ENCODE peak calls at places on chromosomes 1 and 21, in eight cellular contexts. S is effector CD4-positive, alpha-beta T cell; P is GM10248; Z is HT-29; H is AML-193; G is activated CD8-positive, alpha-beta memory T cell treated with anti-CD3 and anti-CD28 coated beads for 1 hour; Q is lower lobe of right lung; R is dorsolateral prefrontal cortex. D is an unnamed sample.

GRCh38 chr1:33348676-33349080 is 27.8 kb upstream of the A3GALT2 start:
- DNase-seq in S (no peak), P (no peak), Z (peak), H (no peak), G (no peak), Q (no peak), R (no peak), D (no peak)

GRCh38 chr1:20233394-20233793 is 47.1 kb upstream of the PLA2G2C start:
- DNase-seq in S (no peak), P (peak), Z (peak), H (peak), G (no peak), Q (no peak), R (no peak), D (no peak)

GRCh38 chr1:22741118-22741517 is 30.5 kb downstream of the EPHB2 start:
- DNase-seq in S (no peak), P (no peak), Z (no peak), H (no peak), G (no peak), Q (no peak), R (no peak), D (no peak)

GRCh38 chr1:109299087-109299983 is 7.5 kb downstream of the MYBPHL start:
- DNase-seq in S (no peak), P (no peak), Z (peak), H (no peak), G (no peak), Q (no peak), R (peak), D (no peak)

GRCh38 chr1:44802306-44803061 is 2.3 kb downstream of the PLK3 start:
- DNase-seq in S (no peak), P (no peak), Z (peak), H (no peak), G (no peak), Q (peak), R (no peak), D (no peak)

GRCh38 chr1:170410391-170411146 is 121.4 kb upstream of the GORAB start:
- DNase-seq in S (no peak), P (no peak), Z (no peak), H (no peak), G (no peak), Q (no peak), R (no peak), D (no peak)

GRCh38 chr1:27752372-27752771 is 20.6 kb upstream of the STX12 start:
- DNase-seq in S (no peak), P (no peak), Z (no peak), H (no peak), G (no peak), Q (no peak), R (no peak), D (no peak)

GRCh38 chr21:41776778-41777177 is 9.9 kb upstream of the RIPK4 start:
- DNase-seq in S (no peak), P (no peak), Z (no peak), H (no peak), G (no peak), Q (no peak), R (no peak), D (no peak)

GRCh38 chr1:19720973-19721372 is 56.3 kb downstream of the HTR6 start:
- DNase-seq in S (no peak), P (peak), Z (no peak), H (no peak), G (no peak), Q (no peak), R (no peak), D (no peak)

GRCh38 chr1:8423134-8423701 is 105.3 kb downstream of the SLC45A1 start:
- DNase-seq in S (peak), P (peak), Z (peak), H (peak), G (no peak), Q (peak), R (no peak), D (no peak)

GRCh38 chr1:25610822-25611630 is 5.6 kb upstream of the MAN1C1 start:
- DNase-seq in S (no peak), P (no peak), Z (no peak), H (peak), G (no peak), Q (no peak), R (no peak), D (no peak)

GRCh38 chr21:45937721-45938452 is 43.7 kb upstream of the COL6A1 start:
- DNase-seq in S (no peak), P (no peak), Z (no peak), H (no peak), G (no peak), Q (no peak), R (no peak), D (no peak)

GRCh38 chr1:27979151-27979858 is 19.5 kb downstream of the XKR8 start:
- DNase-seq in S (no peak), P (peak), Z (peak), H (peak), G (no peak), Q (no peak), R (no peak), D (no peak)

GRCh38 chr1:12052997-12053686 is 10.0 kb upstream of the TNFRSF8 start:
- DNase-seq in S (no peak), P (no peak), Z (no peak), H (no peak), G (no peak), Q (no peak), R (peak), D (no peak)

GRCh38 chr1:79945391-79945790 is 938.9 kb upstream of the ADGRL4 start:
- DNase-seq in S (no peak), P (no peak), Z (no peak), H (no peak), G (no peak), Q (no peak), R (no peak), D (no peak)

GRCh38 chr1:168583571-168583970 is 7.2 kb downstream of the XCL1 start:
- DNase-seq in S (no peak), P (no peak), Z (no peak), H (no peak), G (no peak), Q (no peak), R (no peak), D (no peak)

GRCh38 chr1:174769961-174770549 is 229.7 kb upstream of the CACYBP start:
- DNase-seq in S (peak), P (peak), Z (peak), H (peak), G (no peak), Q (no peak), R (no peak), D (no peak)

GRCh38 chr1:246837418-246838117 is 94.2 kb downstream of the AHCTF1 start:
- DNase-seq in S (no peak), P (no peak), Z (peak), H (no peak), G (no peak), Q (no peak), R (no peak), D (no peak)